ENCODE peak calls at places on chromosome 1, in four cellular contexts. P is colonic mucosa, Y is cardiac muscle cell, W is right lobe of liver. M is an unnamed sample. For H3K4me1, the result is how much of the 10 kb centered on the place peaks cover.

GRCh38 chr1:46422261-46422871 is 28.2 kb downstream of the FAAH start:
- DNase-seq in P (no peak), Y (no peak), W (no peak), M (no peak)

GRCh38 chr1:226355679-226356583 is 47.0 kb upstream of the LIN9 start:
- DNase-seq in P (no peak), Y (no peak), W (no peak), M (no peak)

GRCh38 chr1:212915245-212916091 is 34.9 kb upstream of the VASH2 start:
- DNase-seq in P (no peak), Y (peak), W (no peak), M (peak)

GRCh38 chr1:68949999-68950398 is 453.1 kb upstream of the DEPDC1 start:
- DNase-seq in P (no peak), Y (no peak), W (no peak), M (no peak)

GRCh38 chr1:157178490-157178889 is 40.3 kb upstream of the ETV3 start:
- DNase-seq in P (no peak), Y (no peak), W (no peak), M (no peak)

GRCh38 chr1:162192763-162193162 is 123.3 kb downstream of the NOS1AP start:
- DNase-seq in P (no peak), Y (no peak), W (no peak), M (no peak)

GRCh38 chr1:30248373-30248772 is 475.0 kb downstream of the MATN1 start:
- DNase-seq in P (no peak), Y (no peak), W (no peak), M (no peak)

GRCh38 chr1:186207401-186208085 is 167.5 kb downstream of the TPR start:
- DNase-seq in P (no peak), Y (peak), W (no peak), M (no peak)

GRCh38 chr1:243500506-243500905 is 244.7 kb downstream of the SDCCAG8 start:
- DNase-seq in P (no peak), Y (no peak), W (no peak), M (no peak)

GRCh38 chr1:156073740-156074139 is 8.5 kb downstream of the MEX3A start:
- DNase-seq in P (no peak), Y (no peak), W (no peak), M (no peak)

GRCh38 chr1:119288751-119289150 is 79.8 kb upstream of the HAO2 start:
- DNase-seq in P (no peak), Y (no peak), W (no peak), M (no peak)

GRCh38 chr1:234217316-234217840 is 155.9 kb upstream of the COA6 start:
- DNase-seq in P (no peak), Y (no peak), W (no peak), M (no peak)
- H3K4me1 ChIP-seq in P (under half), Y (under half), W (under half), M (under half)

DNA sequence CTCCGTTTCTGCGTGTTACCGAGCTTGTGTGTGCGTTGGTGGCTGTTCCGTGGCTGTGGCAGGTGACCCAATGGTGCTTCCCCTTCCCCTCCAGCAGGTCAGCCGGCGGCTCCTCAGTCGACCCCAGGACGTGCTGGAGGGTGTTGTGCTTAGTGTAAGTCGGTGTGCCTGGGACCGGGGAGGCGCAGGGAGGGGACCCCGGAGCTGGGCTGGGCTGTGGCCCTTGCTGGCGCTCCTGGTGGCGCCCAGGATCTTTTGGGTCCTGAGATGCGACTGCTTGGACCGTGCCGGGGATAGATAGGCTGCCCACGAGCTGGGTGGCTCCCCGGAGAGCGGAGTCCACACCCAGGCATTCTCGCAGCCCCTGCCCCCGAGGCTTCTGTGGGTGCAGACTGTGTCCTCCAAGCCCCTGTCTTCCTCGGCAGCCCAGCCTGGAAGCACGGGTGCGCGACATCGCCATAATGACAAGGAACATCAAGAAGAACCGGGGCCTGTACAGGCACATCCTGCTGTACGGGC is 5.9 kb downstream of the ATAD3C start:
- DNase-seq in P (no peak), Y (no peak), W (no peak), M (no peak)
- H3K4me1 ChIP-seq in P (under half), Y (under half), W (under half), M (under half)

DNA sequence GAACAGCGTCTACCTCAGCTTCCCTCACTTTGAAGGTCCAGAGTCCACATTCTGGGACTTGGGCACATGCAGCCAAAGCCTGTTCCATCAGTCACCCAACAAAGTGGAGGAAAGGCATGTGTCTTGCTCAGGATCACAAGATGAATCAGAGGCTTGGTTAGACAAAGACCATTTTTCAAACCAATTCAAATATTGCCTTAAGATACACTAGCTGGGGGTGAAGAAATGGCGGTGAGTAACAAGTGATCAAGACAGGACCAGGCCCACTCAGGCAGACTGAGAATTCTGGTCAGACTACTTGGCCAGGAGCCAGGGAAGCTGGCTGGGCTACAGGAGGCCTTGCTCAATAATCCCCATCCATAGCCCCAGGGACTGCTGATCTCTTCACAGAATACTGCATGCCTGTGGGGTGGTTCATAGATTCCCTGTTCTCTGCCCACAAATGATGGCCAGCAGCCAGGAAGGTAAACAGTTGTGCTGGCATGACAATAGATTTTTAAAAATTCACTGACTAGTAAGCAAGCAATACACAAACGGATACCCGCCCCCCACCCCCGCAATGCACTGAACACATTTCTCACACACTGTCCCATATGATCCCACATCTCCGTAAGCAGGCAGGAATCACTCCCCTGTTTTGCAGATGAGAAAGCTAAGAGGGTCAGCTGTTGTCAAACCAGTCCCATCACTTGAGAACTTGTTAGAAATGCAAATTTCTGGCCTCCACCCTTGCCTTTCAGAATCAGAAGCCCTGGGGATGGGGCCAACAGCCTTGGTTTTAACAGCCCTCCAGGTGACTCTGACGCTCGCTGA is 27.2 kb downstream of the ERI3 start:
- DNase-seq in P (peak), Y (peak), W (peak), M (peak)
- H3K4me1 ChIP-seq in P (under half), Y (under half), W (under half), M (under half)

GRCh38 chr1:153358691-153358975 is 979 bp downstream of the S100A9 start:
- DNase-seq in P (peak), Y (no peak), W (peak), M (no peak)
- H3K4me1 ChIP-seq in P (under half), Y (under half), W (under half), M (under half)

DNA sequence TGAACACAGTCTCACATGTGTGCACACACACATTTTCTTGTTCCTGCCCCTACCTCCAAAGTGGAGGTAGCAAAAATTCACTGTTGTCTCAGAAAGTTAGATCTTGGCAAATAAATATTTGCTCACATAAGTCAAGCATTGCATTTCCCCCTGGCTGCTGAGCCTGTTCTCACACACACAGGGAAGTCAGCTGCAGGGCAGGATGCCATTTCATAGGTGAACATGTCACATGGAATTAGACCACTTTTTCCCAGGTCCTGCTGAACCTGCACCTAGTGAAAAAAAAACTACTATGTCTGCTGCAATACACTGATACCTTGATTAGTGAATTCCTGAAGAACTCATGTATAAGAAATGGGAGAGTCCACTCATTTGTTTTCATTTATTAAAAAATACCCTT is 5.3 kb upstream of the CD55 start:
- DNase-seq in P (no peak), Y (no peak), W (no peak), M (no peak)
- H3K4me1 ChIP-seq in P (under half), Y (under half), W (under half), M (half or more)

DNA sequence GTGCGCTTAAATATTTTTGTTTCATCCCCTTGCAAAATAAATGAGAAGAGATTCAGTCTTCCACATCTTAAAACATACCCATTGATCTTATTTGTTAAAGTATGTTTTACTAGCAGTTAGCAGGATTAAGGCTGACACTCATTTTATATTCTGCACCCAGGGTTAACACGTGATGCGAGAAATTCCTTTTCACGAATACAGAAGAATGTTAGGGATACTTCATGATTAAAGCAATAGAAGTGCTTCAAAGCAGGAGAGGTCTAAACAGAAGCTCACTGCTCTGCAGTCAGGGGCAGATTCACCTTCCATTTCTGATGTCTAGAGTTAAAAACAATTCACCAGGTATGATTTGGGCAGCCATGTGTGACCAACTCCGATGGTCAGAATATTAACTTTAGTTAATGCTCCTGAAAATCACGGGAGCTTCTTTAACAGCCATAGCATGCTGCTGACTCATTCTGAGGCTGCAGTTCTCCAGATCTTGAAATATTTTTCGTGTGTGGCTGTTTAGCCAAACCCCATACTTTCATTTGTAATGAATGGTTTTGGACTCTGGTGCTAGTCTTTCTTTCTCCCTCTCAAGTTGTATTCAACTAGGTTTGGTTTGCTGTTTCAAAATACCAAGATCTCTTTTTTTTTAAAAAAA is 19.7 kb downstream of the BCAR3 start:
- DNase-seq in P (no peak), Y (peak), W (no peak), M (peak)
- H3K4me1 ChIP-seq in P (under half), Y (under half), W (under half), M (under half)

GRCh38 chr1:201750120-201750519 is 78.8 kb upstream of the IPO9 start:
- DNase-seq in P (no peak), Y (no peak), W (no peak), M (no peak)

GRCh38 chr1:201751872-201752271 is 77.1 kb upstream of the IPO9 start:
- DNase-seq in P (no peak), Y (peak), W (no peak), M (no peak)

GRCh38 chr1:201749059-201749458 is 79.9 kb upstream of the IPO9 start:
- DNase-seq in P (no peak), Y (no peak), W (no peak), M (no peak)

GRCh38 chr1:201752333-201752732 is 76.6 kb upstream of the IPO9 start:
- DNase-seq in P (no peak), Y (no peak), W (no peak), M (no peak)

GRCh38 chr1:201750934-201751333 is 78.0 kb upstream of the IPO9 start:
- DNase-seq in P (no peak), Y (peak), W (no peak), M (no peak)
- H3K4me1 ChIP-seq in P (under half), Y (half or more), W (under half), M (under half)

GRCh38 chr1:201555593-201555945 is 16.6 kb downstream of the NAV1 start:
- DNase-seq in P (no peak), Y (no peak), W (no peak), M (no peak)
- H3K4me1 ChIP-seq in P (under half), Y (under half), W (under half), M (under half)

GRCh38 chr1:147833231-147833840 is 69.3 kb upstream of the GJA8 start:
- DNase-seq in P (peak), Y (no peak), W (no peak), M (no peak)
- H3K4me1 ChIP-seq in P (under half), Y (under half), W (under half), M (under half)